ENCODE peak calls at places on chromosome 13, in eight cellular contexts. One of them, this sample, is unnamed.

GRCh38 chr13:107799001-107799400 is 416.3 kb downstream of the LIG4 start:
- DNase-seq in lung: no peak
- DNase-seq in skeletal muscle cell: peak; percentile 22
- DNase-seq in NCI-H1092 treated with DMSO at 0.1 percent for 48 hours: no peak
- DNase-seq in AG04449: no peak
- DNase-seq in neural progenitor cell: no peak
- DNase-seq in NCI-H1694 treated with DMSO at 0.1 percent for 48 hours: no peak
- DNase-seq in mucosa of gallbladder: no peak
- DNase-seq in this sample: no peak

GRCh38 chr13:35630551-35631275 is 154.2 kb upstream of the MAB21L1 start:
- DNase-seq in AG04449: peak; percentile 33
- DNase-seq in skeletal muscle cell: peak; percentile 37
- DNase-seq in NCI-H1694 treated with DMSO at 0.1 percent for 48 hours: peak; percentile 61
- DNase-seq in neural progenitor cell: peak; percentile 83
- DNase-seq in NCI-H1092 treated with DMSO at 0.1 percent for 48 hours: peak; percentile 16
- DNase-seq in lung: no peak
- DNase-seq in mucosa of gallbladder: no peak
- DNase-seq in this sample: no peak

GRCh38 chr13:30577381-30577780 is 40.3 kb upstream of the USPL1 start:
- DNase-seq in NCI-H1092 treated with DMSO at 0.1 percent for 48 hours: no peak
- DNase-seq in mucosa of gallbladder: no peak
- DNase-seq in NCI-H1694 treated with DMSO at 0.1 percent for 48 hours: no peak
- DNase-seq in AG04449: peak; percentile 58
- DNase-seq in neural progenitor cell: no peak
- DNase-seq in skeletal muscle cell: peak; percentile 76
- DNase-seq in lung: no peak
- DNase-seq in this sample: no peak

GRCh38 chr13:73957889-73958288 is 176.3 kb downstream of the KLF12 start:
- DNase-seq in mucosa of gallbladder: no peak
- DNase-seq in AG04449: no peak
- DNase-seq in lung: no peak
- DNase-seq in NCI-H1694 treated with DMSO at 0.1 percent for 48 hours: no peak
- DNase-seq in neural progenitor cell: no peak
- DNase-seq in skeletal muscle cell: no peak
- DNase-seq in NCI-H1092 treated with DMSO at 0.1 percent for 48 hours: no peak
- DNase-seq in this sample: no peak

GRCh38 chr13:46179576-46180368 is 2.2 kb downstream of the LCP1 start:
- DNase-seq in NCI-H1092 treated with DMSO at 0.1 percent for 48 hours: no peak
- DNase-seq in NCI-H1694 treated with DMSO at 0.1 percent for 48 hours: no peak
- DNase-seq in neural progenitor cell: no peak
- DNase-seq in skeletal muscle cell: no peak
- DNase-seq in AG04449: no peak
- DNase-seq in lung: peak; percentile 56
- DNase-seq in mucosa of gallbladder: peak; percentile 54
- DNase-seq in this sample: peak; percentile 25

GRCh38 chr13:104773775-104774174 is 1707.6 kb upstream of the SLC10A2 start:
- DNase-seq in lung: no peak
- DNase-seq in skeletal muscle cell: no peak
- DNase-seq in mucosa of gallbladder: no peak
- DNase-seq in NCI-H1694 treated with DMSO at 0.1 percent for 48 hours: peak; percentile 60
- DNase-seq in neural progenitor cell: peak; percentile 81
- DNase-seq in NCI-H1092 treated with DMSO at 0.1 percent for 48 hours: peak; percentile 35
- DNase-seq in AG04449: peak; percentile 9
- DNase-seq in this sample: no peak

GRCh38 chr13:48891586-48891985 is 84.1 kb upstream of the FNDC3A start:
- DNase-seq in lung: no peak
- DNase-seq in NCI-H1092 treated with DMSO at 0.1 percent for 48 hours: no peak
- DNase-seq in skeletal muscle cell: peak; percentile 80
- DNase-seq in mucosa of gallbladder: no peak
- DNase-seq in NCI-H1694 treated with DMSO at 0.1 percent for 48 hours: no peak
- DNase-seq in neural progenitor cell: no peak
- DNase-seq in AG04449: no peak
- DNase-seq in this sample: no peak

GRCh38 chr13:44474122-44474910 is 100.7 kb downstream of the SERP2 start:
- DNase-seq in NCI-H1694 treated with DMSO at 0.1 percent for 48 hours: no peak
- DNase-seq in skeletal muscle cell: no peak
- DNase-seq in NCI-H1092 treated with DMSO at 0.1 percent for 48 hours: no peak
- DNase-seq in lung: no peak
- DNase-seq in AG04449: no peak
- DNase-seq in mucosa of gallbladder: no peak
- DNase-seq in neural progenitor cell: no peak
- DNase-seq in this sample: no peak

GRCh38 chr13:102933076-102933922 is 87.5 kb downstream of the ERCC5 start:
- DNase-seq in mucosa of gallbladder: no peak
- DNase-seq in NCI-H1092 treated with DMSO at 0.1 percent for 48 hours: no peak
- DNase-seq in AG04449: no peak
- DNase-seq in lung: no peak
- DNase-seq in NCI-H1694 treated with DMSO at 0.1 percent for 48 hours: no peak
- DNase-seq in skeletal muscle cell: no peak
- DNase-seq in neural progenitor cell: no peak
- DNase-seq in this sample: no peak

GRCh38 chr13:101007245-101007644 is 332.6 kb upstream of the TMTC4 start:
- DNase-seq in NCI-H1092 treated with DMSO at 0.1 percent for 48 hours: no peak
- DNase-seq in lung: no peak
- DNase-seq in AG04449: no peak
- DNase-seq in neural progenitor cell: no peak
- DNase-seq in mucosa of gallbladder: no peak
- DNase-seq in skeletal muscle cell: no peak
- DNase-seq in NCI-H1694 treated with DMSO at 0.1 percent for 48 hours: no peak
- DNase-seq in this sample: no peak

GRCh38 chr13:113371061-113371460 is 7.1 kb upstream of the GRTP1 start:
- DNase-seq in AG04449: no peak
- DNase-seq in NCI-H1694 treated with DMSO at 0.1 percent for 48 hours: no peak
- DNase-seq in neural progenitor cell: no peak
- DNase-seq in NCI-H1092 treated with DMSO at 0.1 percent for 48 hours: no peak
- DNase-seq in mucosa of gallbladder: no peak
- DNase-seq in skeletal muscle cell: no peak
- DNase-seq in lung: no peak
- DNase-seq in this sample: no peak

GRCh38 chr13:100517135-100517534 is 71.5 kb downstream of the GGACT start:
- DNase-seq in mucosa of gallbladder: peak; percentile 50
- DNase-seq in neural progenitor cell: no peak
- DNase-seq in NCI-H1694 treated with DMSO at 0.1 percent for 48 hours: no peak
- DNase-seq in AG04449: no peak
- DNase-seq in lung: no peak
- DNase-seq in skeletal muscle cell: no peak
- DNase-seq in NCI-H1092 treated with DMSO at 0.1 percent for 48 hours: no peak
- DNase-seq in this sample: no peak

GRCh38 chr13:37089495-37089894 is 16.0 kb downstream of the CSNK1A1L start:
- DNase-seq in skeletal muscle cell: no peak
- DNase-seq in NCI-H1092 treated with DMSO at 0.1 percent for 48 hours: no peak
- DNase-seq in lung: no peak
- DNase-seq in AG04449: no peak
- DNase-seq in neural progenitor cell: no peak
- DNase-seq in NCI-H1694 treated with DMSO at 0.1 percent for 48 hours: no peak
- DNase-seq in mucosa of gallbladder: no peak
- DNase-seq in this sample: no peak

GRCh38 chr13:75404721-75405120 is 77.2 kb downstream of the TBC1D4 start:
- DNase-seq in AG04449: no peak
- DNase-seq in neural progenitor cell: no peak
- DNase-seq in mucosa of gallbladder: no peak
- DNase-seq in lung: no peak
- DNase-seq in NCI-H1092 treated with DMSO at 0.1 percent for 48 hours: no peak
- DNase-seq in NCI-H1694 treated with DMSO at 0.1 percent for 48 hours: peak; percentile 47
- DNase-seq in skeletal muscle cell: no peak
- DNase-seq in this sample: no peak

GRCh38 chr13:92838786-92839185 is 387.8 kb upstream of the GPC6 start:
- DNase-seq in NCI-H1092 treated with DMSO at 0.1 percent for 48 hours: no peak
- DNase-seq in neural progenitor cell: no peak
- DNase-seq in lung: no peak
- DNase-seq in skeletal muscle cell: peak; percentile 92
- DNase-seq in mucosa of gallbladder: no peak
- DNase-seq in NCI-H1694 treated with DMSO at 0.1 percent for 48 hours: no peak
- DNase-seq in AG04449: peak; percentile 54
- DNase-seq in this sample: no peak

GRCh38 chr13:28258401-28258800 is 120.1 kb downstream of the PAN3 start:
- DNase-seq in neural progenitor cell: no peak
- DNase-seq in AG04449: no peak
- DNase-seq in skeletal muscle cell: no peak
- DNase-seq in mucosa of gallbladder: no peak
- DNase-seq in NCI-H1694 treated with DMSO at 0.1 percent for 48 hours: no peak
- DNase-seq in NCI-H1092 treated with DMSO at 0.1 percent for 48 hours: no peak
- DNase-seq in lung: no peak
- DNase-seq in this sample: no peak

GRCh38 chr13:112246731-112247470 is 129.3 kb upstream of the SPACA7 start:
- DNase-seq in lung: peak; percentile 19
- DNase-seq in AG04449: no peak
- DNase-seq in mucosa of gallbladder: no peak
- DNase-seq in skeletal muscle cell: no peak
- DNase-seq in NCI-H1092 treated with DMSO at 0.1 percent for 48 hours: no peak
- DNase-seq in NCI-H1694 treated with DMSO at 0.1 percent for 48 hours: no peak
- DNase-seq in neural progenitor cell: no peak
- DNase-seq in this sample: no peak

GRCh38 chr13:103250071-103250470 is 183.9 kb upstream of the SLC10A2 start:
- DNase-seq in lung: no peak
- DNase-seq in mucosa of gallbladder: no peak
- DNase-seq in NCI-H1694 treated with DMSO at 0.1 percent for 48 hours: no peak
- DNase-seq in neural progenitor cell: no peak
- DNase-seq in AG04449: no peak
- DNase-seq in NCI-H1092 treated with DMSO at 0.1 percent for 48 hours: no peak
- DNase-seq in skeletal muscle cell: no peak
- DNase-seq in this sample: no peak

GRCh38 chr13:68358218-68358817 is 1128.2 kb upstream of the PCDH9 start:
- DNase-seq in skeletal muscle cell: no peak
- DNase-seq in lung: no peak
- DNase-seq in mucosa of gallbladder: no peak
- DNase-seq in neural progenitor cell: no peak
- DNase-seq in NCI-H1694 treated with DMSO at 0.1 percent for 48 hours: no peak
- DNase-seq in NCI-H1092 treated with DMSO at 0.1 percent for 48 hours: no peak
- DNase-seq in AG04449: no peak
- DNase-seq in this sample: no peak

GRCh38 chr13:110540871-110541525 is 20.5 kb downstream of the RAB20 start:
- DNase-seq in skeletal muscle cell: no peak
- DNase-seq in AG04449: no peak
- DNase-seq in NCI-H1694 treated with DMSO at 0.1 percent for 48 hours: no peak
- DNase-seq in neural progenitor cell: peak; percentile 55
- DNase-seq in NCI-H1092 treated with DMSO at 0.1 percent for 48 hours: no peak
- DNase-seq in lung: no peak
- DNase-seq in mucosa of gallbladder: no peak
- DNase-seq in this sample: peak; percentile 46

GRCh38 chr13:29587645-29588044 is 7.8 kb downstream of the SLC7A1 start:
- DNase-seq in mucosa of gallbladder: no peak
- DNase-seq in AG04449: no peak
- DNase-seq in neural progenitor cell: no peak
- DNase-seq in lung: no peak
- DNase-seq in NCI-H1092 treated with DMSO at 0.1 percent for 48 hours: no peak
- DNase-seq in skeletal muscle cell: no peak
- DNase-seq in NCI-H1694 treated with DMSO at 0.1 percent for 48 hours: no peak
- DNase-seq in this sample: no peak

GRCh38 chr13:44904982-44905381 is 84.3 kb downstream of the NUFIP1 start:
- DNase-seq in NCI-H1694 treated with DMSO at 0.1 percent for 48 hours: no peak
- DNase-seq in lung: peak; percentile 38
- DNase-seq in NCI-H1092 treated with DMSO at 0.1 percent for 48 hours: no peak
- DNase-seq in mucosa of gallbladder: peak; percentile 61
- DNase-seq in skeletal muscle cell: peak; percentile 91
- DNase-seq in AG04449: peak; percentile 83
- DNase-seq in neural progenitor cell: no peak
- DNase-seq in this sample: no peak

GRCh38 chr13:45833663-45834062 is 17.9 kb downstream of the SIAH3 start:
- DNase-seq in NCI-H1092 treated with DMSO at 0.1 percent for 48 hours: no peak
- DNase-seq in lung: no peak
- DNase-seq in NCI-H1694 treated with DMSO at 0.1 percent for 48 hours: no peak
- DNase-seq in skeletal muscle cell: peak; percentile 11
- DNase-seq in AG04449: no peak
- DNase-seq in mucosa of gallbladder: peak; percentile 75
- DNase-seq in neural progenitor cell: no peak
- DNase-seq in this sample: peak; percentile 72

GRCh38 chr13:48773531-48774275 is 120.0 kb downstream of the CYSLTR2 start:
- DNase-seq in NCI-H1092 treated with DMSO at 0.1 percent for 48 hours: no peak
- DNase-seq in neural progenitor cell: no peak
- DNase-seq in NCI-H1694 treated with DMSO at 0.1 percent for 48 hours: no peak
- DNase-seq in AG04449: no peak
- DNase-seq in skeletal muscle cell: no peak
- DNase-seq in mucosa of gallbladder: no peak
- DNase-seq in lung: no peak
- DNase-seq in this sample: peak; percentile 31

GRCh38 chr13:40077396-40078027 is 422.1 kb downstream of the COG6 start:
- DNase-seq in skeletal muscle cell: no peak
- DNase-seq in neural progenitor cell: no peak
- DNase-seq in NCI-H1694 treated with DMSO at 0.1 percent for 48 hours: no peak
- DNase-seq in lung: no peak
- DNase-seq in NCI-H1092 treated with DMSO at 0.1 percent for 48 hours: no peak
- DNase-seq in AG04449: no peak
- DNase-seq in mucosa of gallbladder: no peak
- DNase-seq in this sample: no peak

GRCh38 chr13:101949681-101950080 is 452.2 kb downstream of the FGF14 start:
- DNase-seq in AG04449: no peak
- DNase-seq in NCI-H1092 treated with DMSO at 0.1 percent for 48 hours: no peak
- DNase-seq in skeletal muscle cell: no peak
- DNase-seq in mucosa of gallbladder: no peak
- DNase-seq in neural progenitor cell: no peak
- DNase-seq in NCI-H1694 treated with DMSO at 0.1 percent for 48 hours: no peak
- DNase-seq in lung: no peak
- DNase-seq in this sample: no peak

GRCh38 chr13:78319101-78319627 is 284.2 kb downstream of the POU4F1 start:
- DNase-seq in lung: no peak
- DNase-seq in NCI-H1092 treated with DMSO at 0.1 percent for 48 hours: no peak
- DNase-seq in neural progenitor cell: no peak
- DNase-seq in AG04449: no peak
- DNase-seq in NCI-H1694 treated with DMSO at 0.1 percent for 48 hours: no peak
- DNase-seq in mucosa of gallbladder: no peak
- DNase-seq in skeletal muscle cell: no peak
- DNase-seq in this sample: no peak

GRCh38 chr13:49113526-49114286 is 106.4 kb upstream of the MLNR start:
- DNase-seq in skeletal muscle cell: peak; percentile 53
- DNase-seq in mucosa of gallbladder: no peak
- DNase-seq in neural progenitor cell: peak; percentile 7
- DNase-seq in lung: no peak
- DNase-seq in NCI-H1694 treated with DMSO at 0.1 percent for 48 hours: no peak
- DNase-seq in AG04449: no peak
- DNase-seq in NCI-H1092 treated with DMSO at 0.1 percent for 48 hours: no peak
- DNase-seq in this sample: no peak

GRCh38 chr13:44128522-44128921 is 245.1 kb upstream of the SERP2 start:
- DNase-seq in NCI-H1092 treated with DMSO at 0.1 percent for 48 hours: no peak
- DNase-seq in mucosa of gallbladder: no peak
- DNase-seq in lung: no peak
- DNase-seq in skeletal muscle cell: no peak
- DNase-seq in neural progenitor cell: no peak
- DNase-seq in AG04449: peak; percentile 21
- DNase-seq in NCI-H1694 treated with DMSO at 0.1 percent for 48 hours: no peak
- DNase-seq in this sample: no peak

GRCh38 chr13:40996433-40997095 is 22.6 kb downstream of the ELF1 start:
- DNase-seq in neural progenitor cell: no peak
- DNase-seq in lung: no peak
- DNase-seq in AG04449: no peak
- DNase-seq in mucosa of gallbladder: no peak
- DNase-seq in NCI-H1092 treated with DMSO at 0.1 percent for 48 hours: no peak
- DNase-seq in skeletal muscle cell: no peak
- DNase-seq in NCI-H1694 treated with DMSO at 0.1 percent for 48 hours: no peak
- DNase-seq in this sample: no peak

GRCh38 chr13:30666113-30666512 is 48.4 kb downstream of the USPL1 start:
- DNase-seq in lung: no peak
- DNase-seq in neural progenitor cell: peak; percentile 19
- DNase-seq in mucosa of gallbladder: no peak
- DNase-seq in AG04449: no peak
- DNase-seq in NCI-H1694 treated with DMSO at 0.1 percent for 48 hours: no peak
- DNase-seq in skeletal muscle cell: no peak
- DNase-seq in NCI-H1092 treated with DMSO at 0.1 percent for 48 hours: no peak
- DNase-seq in this sample: no peak

GRCh38 chr13:35475131-35475959 is 1.1 kb downstream of the MAB21L1 start:
- DNase-seq in mucosa of gallbladder: peak; percentile 11
- DNase-seq in AG04449: no peak
- DNase-seq in skeletal muscle cell: no peak
- DNase-seq in neural progenitor cell: peak; percentile 66
- DNase-seq in NCI-H1694 treated with DMSO at 0.1 percent for 48 hours: no peak
- DNase-seq in lung: no peak
- DNase-seq in NCI-H1092 treated with DMSO at 0.1 percent for 48 hours: no peak
- DNase-seq in this sample: no peak

GRCh38 chr13:97223711-97224461 is 1.8 kb downstream of the MBNL2 start:
- DNase-seq in AG04449: peak; percentile 84
- DNase-seq in NCI-H1092 treated with DMSO at 0.1 percent for 48 hours: peak; percentile 91
- DNase-seq in skeletal muscle cell: peak; percentile 90
- DNase-seq in neural progenitor cell: peak; percentile 42
- DNase-seq in lung: peak; percentile 61
- DNase-seq in mucosa of gallbladder: peak; percentile 79
- DNase-seq in NCI-H1694 treated with DMSO at 0.1 percent for 48 hours: peak; percentile 12
- DNase-seq in this sample: peak; percentile 71